ENCODE peak calls at places on chromosomes 13 and 19, in five cellular contexts. A is stimulated activated CD4-positive, alpha-beta T cell treated with anti-CD3 and anti-CD28 coated beads, Interleukin-15, amount 100 ng/mL, for 1 hour; J is endothelial cell; U is T-helper 2 cell; N is fibroblast of lung. C is an unnamed sample.

GRCh38 chr13:110518150-110518525 is 43.4 kb downstream of the RAB20 start:
- DNase-seq in A (no peak), J (no peak), U (no peak), N (no peak), C (no peak)

GRCh38 chr19:46654621-46655152 is 6.3 kb downstream of the DACT3 start:
- DNase-seq in A (no peak), J (no peak), U (no peak), N (no peak), C (no peak)

GRCh38 chr13:83265279-83265678 is 617.0 kb downstream of the SLITRK1 start:
- DNase-seq in A (no peak), J (no peak), U (no peak), N (no peak), C (no peak)

GRCh38 chr19:36547001-36547732 is 19.1 kb upstream of the ZNF260 start:
- DNase-seq in A (no peak), J (no peak), U (no peak), N (peak), C (no peak)

GRCh38 chr13:25288966-25289365 is 1.7 kb upstream of the MTMR6 start:
- DNase-seq in A (no peak), J (no peak), U (no peak), N (no peak), C (no peak)

GRCh38 chr19:31560771-31561080 is 211.5 kb upstream of the TSHZ3 start:
- DNase-seq in A (no peak), J (no peak), U (no peak), N (no peak), C (no peak)

GRCh38 chr13:47178090-47178950 is 281.5 kb upstream of the HTR2A start:
- DNase-seq in A (no peak), J (no peak), U (no peak), N (no peak), C (no peak)

GRCh38 chr19:48283908-48284307 is 14.0 kb downstream of the ZNF114 start:
- DNase-seq in A (no peak), J (no peak), U (no peak), N (peak), C (no peak)

GRCh38 chr13:113647351-113648217 is 10.4 kb downstream of the ATP4B start:
- DNase-seq in A (no peak), J (no peak), U (no peak), N (peak), C (peak)

GRCh38 chr13:91572944-91573535 is 174.6 kb downstream of the GPC5 start:
- DNase-seq in A (no peak), J (no peak), U (no peak), N (peak), C (no peak)

GRCh38 chr19:10736189-10736588 is 18.3 kb downstream of the DNM2 start:
- DNase-seq in A (no peak), J (no peak), U (no peak), N (no peak), C (no peak)

GRCh38 chr19:33405491-33406461 is 32.3 kb downstream of the CEBPG start:
- DNase-seq in A (no peak), J (no peak), U (peak), N (no peak), C (peak)

GRCh38 chr19:38544569-38545315 is 73.0 kb downstream of the MAP4K1 start:
- DNase-seq in A (no peak), J (no peak), U (no peak), N (peak), C (no peak)

GRCh38 chr13:24261566-24261965 is 47.8 kb upstream of the C1QTNF9 start:
- DNase-seq in A (no peak), J (no peak), U (no peak), N (no peak), C (no peak)

GRCh38 chr13:52348081-52348480 is 57.9 kb downstream of the THSD1 start:
- DNase-seq in A (no peak), J (no peak), U (no peak), N (peak), C (no peak)

GRCh38 chr13:94612050-94612449 is 10.4 kb downstream of the GPR180 start:
- DNase-seq in A (no peak), J (no peak), U (no peak), N (no peak), C (no peak)

GRCh38 chr19:43444531-43445340 is 20.7 kb downstream of the LYPD3 start:
- DNase-seq in A (no peak), J (no peak), U (no peak), N (no peak), C (no peak)

GRCh38 chr19:6744381-6745288 is 5.2 kb downstream of the TRIP10 start:
- DNase-seq in A (no peak), J (no peak), U (no peak), N (peak), C (peak)

GRCh38 chr19:29625316-29625715 is 19.2 kb downstream of the POP4 start:
- DNase-seq in A (no peak), J (no peak), U (no peak), N (no peak), C (no peak)

GRCh38 chr19:18128805-18129204 is 24.2 kb upstream of the PIK3R2 start:
- DNase-seq in A (no peak), J (no peak), U (no peak), N (no peak), C (no peak)

GRCh38 chr19:2291185-2291751 is 9.3 kb upstream of the PEAK3 start:
- DNase-seq in A (no peak), J (no peak), U (no peak), N (no peak), C (no peak)

GRCh38 chr13:41216160-41216559 is 21.8 kb upstream of the KBTBD7 start:
- DNase-seq in A (no peak), J (no peak), U (no peak), N (peak), C (no peak)

GRCh38 chr13:24119593-24120508 is 40.7 kb upstream of the SPATA13 start:
- DNase-seq in A (no peak), J (peak), U (no peak), N (peak), C (no peak)

GRCh38 chr19:8368136-8368535 is 4.2 kb downstream of the ANGPTL4 start:
- DNase-seq in A (no peak), J (no peak), U (no peak), N (no peak), C (no peak)